ENCODE peak calls at places on chromosomes 16 and 17, in nine cellular contexts. One of them, this sample, is unnamed.

GRCh38 chr17:28737770-28738679 is 5.8 kb upstream of the TRAF4 start:
- DNase-seq in GM03348: no peak
- DNase-seq in AG08395: no peak
- DNase-seq in activated T-helper 1 cell treated with anti-CD3 and anti-CD28 coated beads, Interleukin-2, amount 50 U/mL, for 16 hours: no peak
- DNase-seq in nephron progenitor cell: no peak
- DNase-seq in stimulated activated CD4-positive, alpha-beta T cell treated with anti-CD3 and anti-CD28 coated beads, Interleukin-15, amount 100 ng/mL, for 48 hours: no peak
- DNase-seq in NCI-H1092 treated with DMSO at 0.1 percent for 48 hours: no peak
- DNase-seq in uterus: no peak
- DNase-seq in transverse colon: peak; percentile 69
- DNase-seq in this sample: no peak

GRCh38 chr16:8374032-8374431 is 216.3 kb downstream of the TMEM114 start:
- DNase-seq in transverse colon: no peak
- DNase-seq in NCI-H1092 treated with DMSO at 0.1 percent for 48 hours: no peak
- DNase-seq in AG08395: no peak
- DNase-seq in stimulated activated CD4-positive, alpha-beta T cell treated with anti-CD3 and anti-CD28 coated beads, Interleukin-15, amount 100 ng/mL, for 48 hours: no peak
- DNase-seq in GM03348: no peak
- DNase-seq in activated T-helper 1 cell treated with anti-CD3 and anti-CD28 coated beads, Interleukin-2, amount 50 U/mL, for 16 hours: no peak
- DNase-seq in nephron progenitor cell: no peak
- DNase-seq in uterus: no peak
- DNase-seq in this sample: no peak

GRCh38 chr17:77129568-77130301 is 11.0 kb upstream of the SEC14L1 start:
- DNase-seq in GM03348: peak; percentile 16
- DNase-seq in transverse colon: no peak
- DNase-seq in NCI-H1092 treated with DMSO at 0.1 percent for 48 hours: no peak
- DNase-seq in activated T-helper 1 cell treated with anti-CD3 and anti-CD28 coated beads, Interleukin-2, amount 50 U/mL, for 16 hours: no peak
- DNase-seq in uterus: no peak
- DNase-seq in nephron progenitor cell: peak; percentile 25
- DNase-seq in stimulated activated CD4-positive, alpha-beta T cell treated with anti-CD3 and anti-CD28 coated beads, Interleukin-15, amount 100 ng/mL, for 48 hours: no peak
- DNase-seq in AG08395: no peak
- DNase-seq in this sample: no peak

GRCh38 chr16:86726340-86726739 is 148.0 kb downstream of the FOXL1 start:
- DNase-seq in NCI-H1092 treated with DMSO at 0.1 percent for 48 hours: no peak
- DNase-seq in transverse colon: no peak
- DNase-seq in AG08395: no peak
- DNase-seq in nephron progenitor cell: no peak
- DNase-seq in activated T-helper 1 cell treated with anti-CD3 and anti-CD28 coated beads, Interleukin-2, amount 50 U/mL, for 16 hours: no peak
- DNase-seq in stimulated activated CD4-positive, alpha-beta T cell treated with anti-CD3 and anti-CD28 coated beads, Interleukin-15, amount 100 ng/mL, for 48 hours: no peak
- DNase-seq in GM03348: no peak
- DNase-seq in uterus: no peak
- DNase-seq in this sample: no peak

GRCh38 chr16:86628614-86629013 is 50.3 kb downstream of the FOXL1 start:
- DNase-seq in stimulated activated CD4-positive, alpha-beta T cell treated with anti-CD3 and anti-CD28 coated beads, Interleukin-15, amount 100 ng/mL, for 48 hours: no peak
- DNase-seq in transverse colon: no peak
- DNase-seq in NCI-H1092 treated with DMSO at 0.1 percent for 48 hours: no peak
- DNase-seq in uterus: no peak
- DNase-seq in activated T-helper 1 cell treated with anti-CD3 and anti-CD28 coated beads, Interleukin-2, amount 50 U/mL, for 16 hours: no peak
- DNase-seq in AG08395: no peak
- DNase-seq in nephron progenitor cell: no peak
- DNase-seq in GM03348: no peak
- DNase-seq in this sample: no peak

GRCh38 chr17:8056232-8056975 is 17.5 kb downstream of the ALOX15B start:
- DNase-seq in nephron progenitor cell: no peak
- DNase-seq in activated T-helper 1 cell treated with anti-CD3 and anti-CD28 coated beads, Interleukin-2, amount 50 U/mL, for 16 hours: no peak
- DNase-seq in AG08395: peak; percentile 31
- DNase-seq in NCI-H1092 treated with DMSO at 0.1 percent for 48 hours: no peak
- DNase-seq in transverse colon: peak; percentile 57
- DNase-seq in stimulated activated CD4-positive, alpha-beta T cell treated with anti-CD3 and anti-CD28 coated beads, Interleukin-15, amount 100 ng/mL, for 48 hours: no peak
- DNase-seq in GM03348: peak; percentile 66
- DNase-seq in uterus: no peak
- DNase-seq in this sample: peak; percentile 72

GRCh38 chr16:23368469-23368868 is 66.4 kb downstream of the SCNN1B start:
- DNase-seq in uterus: no peak
- DNase-seq in nephron progenitor cell: no peak
- DNase-seq in transverse colon: no peak
- DNase-seq in stimulated activated CD4-positive, alpha-beta T cell treated with anti-CD3 and anti-CD28 coated beads, Interleukin-15, amount 100 ng/mL, for 48 hours: no peak
- DNase-seq in activated T-helper 1 cell treated with anti-CD3 and anti-CD28 coated beads, Interleukin-2, amount 50 U/mL, for 16 hours: no peak
- DNase-seq in GM03348: no peak
- DNase-seq in NCI-H1092 treated with DMSO at 0.1 percent for 48 hours: no peak
- DNase-seq in AG08395: no peak
- DNase-seq in this sample: no peak

GRCh38 chr16:2066139-2066538 is 18.4 kb downstream of the TSC2 start:
- DNase-seq in stimulated activated CD4-positive, alpha-beta T cell treated with anti-CD3 and anti-CD28 coated beads, Interleukin-15, amount 100 ng/mL, for 48 hours: no peak
- DNase-seq in nephron progenitor cell: no peak
- DNase-seq in uterus: no peak
- DNase-seq in AG08395: no peak
- DNase-seq in activated T-helper 1 cell treated with anti-CD3 and anti-CD28 coated beads, Interleukin-2, amount 50 U/mL, for 16 hours: no peak
- DNase-seq in NCI-H1092 treated with DMSO at 0.1 percent for 48 hours: no peak
- DNase-seq in GM03348: no peak
- DNase-seq in transverse colon: no peak
- DNase-seq in this sample: no peak

GRCh38 chr17:49003557-49004511 is 6.6 kb downstream of the IGF2BP1 start:
- DNase-seq in uterus: no peak
- DNase-seq in stimulated activated CD4-positive, alpha-beta T cell treated with anti-CD3 and anti-CD28 coated beads, Interleukin-15, amount 100 ng/mL, for 48 hours: no peak
- DNase-seq in GM03348: peak; percentile 29
- DNase-seq in NCI-H1092 treated with DMSO at 0.1 percent for 48 hours: no peak
- DNase-seq in AG08395: no peak
- DNase-seq in transverse colon: no peak
- DNase-seq in nephron progenitor cell: peak; percentile 68
- DNase-seq in activated T-helper 1 cell treated with anti-CD3 and anti-CD28 coated beads, Interleukin-2, amount 50 U/mL, for 16 hours: no peak
- DNase-seq in this sample: no peak

This sample was measured in stromal cell of bone marrow.